ENCODE peak calls at places on chromosomes 2 and 18, in four cellular contexts. O is brain microvascular endothelial cell, C is adrenal gland, A is PC-3. P is an unnamed sample.

GRCh38 chr18:9775172-9775571 is 67.1 kb downstream of the RAB31 start:
- DNase-seq in O (no peak), C (no peak), A (no peak), P (no peak)

GRCh38 chr18:49371786-49372185 is 88.7 kb downstream of the DYM start:
- DNase-seq in O (no peak), C (no peak), A (no peak), P (no peak)

GRCh38 chr2:166410828-166411472 is 35.2 kb upstream of the SCN9A start:
- DNase-seq in O (peak; percentile 96), C (no peak), A (peak; percentile 86), P (no peak)

GRCh38 chr2:223549215-223549614 is 52.9 kb downstream of the SCG2 start:
- DNase-seq in O (peak; percentile 78), C (no peak), A (peak; percentile 98), P (no peak)

GRCh38 chr2:15608392-15608761 is 16.7 kb downstream of the DDX1 start:
- DNase-seq in O (no peak), C (no peak), A (no peak), P (no peak)

GRCh38 chr2:54772110-54772509 is 48.6 kb downstream of the EML6 start:
- DNase-seq in O (no peak), C (no peak), A (peak; percentile 78), P (no peak)

GRCh38 chr2:162291748-162292147 is 26.7 kb downstream of the IFIH1 start:
- DNase-seq in O (no peak), C (no peak), A (no peak), P (no peak)

GRCh38 chr2:54964271-54964670 is 86.0 kb downstream of the RTN4 start:
- DNase-seq in O (no peak), C (no peak), A (peak; percentile 40), P (no peak)

GRCh38 chr18:75170022-75170789 is 38.7 kb downstream of the PTGR3 start:
- DNase-seq in O (no peak), C (no peak), A (no peak), P (no peak)

GRCh38 chr2:196234672-196235071 is 63.3 kb upstream of the STK17B start:
- DNase-seq in O (peak; percentile 87), C (no peak), A (peak; percentile 30), P (no peak)

GRCh38 chr2:67204349-67204748 is 192.8 kb upstream of the ETAA1 start:
- DNase-seq in O (no peak), C (no peak), A (no peak), P (no peak)

GRCh38 chr2:21358971-21359370 is 235.2 kb downstream of the TDRD15 start:
- DNase-seq in O (no peak), C (no peak), A (no peak), P (no peak)

GRCh38 chr2:237182422-237183123 is 96.9 kb downstream of the COPS8 start:
- DNase-seq in O (no peak), C (no peak), A (no peak), P (no peak)

GRCh38 chr2:222024934-222025890 is 273.6 kb downstream of the PAX3 start:
- DNase-seq in O (no peak), C (no peak), A (peak; percentile 57), P (no peak)

GRCh38 chr18:77495982-77496690 is 246.5 kb downstream of the GALR1 start:
- DNase-seq in O (no peak), C (no peak), A (no peak), P (no peak)

GRCh38 chr2:113979172-113980128 is 89.6 kb downstream of the ACTR3 start:
- DNase-seq in O (no peak), C (no peak), A (no peak), P (peak; percentile 11)

GRCh38 chr2:8547284-8548064 is 134.4 kb upstream of the ID2 start:
- DNase-seq in O (no peak), C (peak; percentile 12), A (no peak), P (no peak)

GRCh38 chr2:189580267-189580661 is 322 bp downstream of the SLC40A1 start:
- DNase-seq in O (no peak), C (no peak), A (no peak), P (peak; percentile 35)

GRCh38 chr2:196718394-196718793 is 78.9 kb downstream of the CCDC150 start:
- DNase-seq in O (no peak), C (no peak), A (no peak), P (no peak)

GRCh38 chr2:120423167-120423943 is 77.4 kb downstream of the INHBB start:
- DNase-seq in O (no peak), C (peak; percentile 2), A (no peak), P (no peak)

GRCh38 chr18:60684843-60685513 is 312.4 kb upstream of the MC4R start:
- DNase-seq in O (no peak), C (no peak), A (peak; percentile 42), P (no peak)

GRCh38 chr2:234968633-234969328 is 17.0 kb downstream of the SH3BP4 start:
- DNase-seq in O (no peak), C (no peak), A (no peak), P (no peak)

GRCh38 chr2:178241852-178242551 is 47.7 kb downstream of the OSBPL6 start:
- DNase-seq in O (peak; percentile 82), C (peak; percentile 58), A (peak; percentile 87), P (peak; percentile 55)

GRCh38 chr18:6624271-6624670 is 105.2 kb upstream of the ARHGAP28 start:
- DNase-seq in O (peak; percentile 51), C (no peak), A (peak; percentile 74), P (no peak)

GRCh38 chr18:55405655-55406373 is 182.2 kb downstream of the TCF4 start:
- DNase-seq in O (peak; percentile 99), C (peak; percentile 85), A (peak; percentile 93), P (peak; percentile 69)

GRCh38 chr2:240498171-240498957 is 59.4 kb downstream of the ANKMY1 start:
- DNase-seq in O (no peak), C (no peak), A (no peak), P (no peak)

GRCh38 chr2:56474412-56475158 is 290.8 kb downstream of the CCDC85A start:
- DNase-seq in O (no peak), C (no peak), A (no peak), P (peak; percentile 27)

GRCh38 chr2:205405752-205406151 is 276.5 kb upstream of the NRP2 start:
- DNase-seq in O (peak; percentile 56), C (no peak), A (peak; percentile 64), P (no peak)

GRCh38 chr2:207394812-207395534 is 134.8 kb upstream of the CREB1 start:
- DNase-seq in O (peak; percentile 100), C (no peak), A (peak; percentile 99), P (no peak)

GRCh38 chr2:191721331-191721730 is 43.4 kb downstream of the NABP1 start:
- DNase-seq in O (no peak), C (no peak), A (no peak), P (no peak)

GRCh38 chr2:19987936-19988335 is 2.0 kb downstream of the WDR35 start:
- DNase-seq in O (no peak), C (no peak), A (no peak), P (no peak)

GRCh38 chr2:190860985-190861721 is 19.5 kb upstream of the GLS start:
- DNase-seq in O (peak; percentile 67), C (no peak), A (no peak), P (peak; percentile 32)

GRCh38 chr2:196618661-196619060 is 20.9 kb upstream of the CCDC150 start:
- DNase-seq in O (no peak), C (no peak), A (no peak), P (no peak)

GRCh38 chr2:71611781-71612545 is 158.6 kb downstream of the DYSF start:
- DNase-seq in O (no peak), C (peak; percentile 12), A (no peak), P (no peak)

GRCh38 chr2:73886357-73886756 is 6.5 kb upstream of the ACTG2 start:
- DNase-seq in O (no peak), C (no peak), A (no peak), P (no peak)